ENCODE peak calls at places on chromosomes 11 and 22, in eight cellular contexts. B is psoas muscle, W is DND-41, K is uterus, N is mammary epithelial cell, P is heart left ventricle, O is OCI-LY7, A is osteoblast. U is an unnamed sample. For H3K4me1, the result is how much of the 10 kb centered on the place peaks cover.

GRCh38 chr11:27083782-27084181 is 43.2 kb downstream of the BBOX1 start:
- DNase-seq in B (no peak), W (no peak), K (no peak), N (no peak), P (no peak), O (no peak), A (no peak), U (no peak)

GRCh38 chr11:123238297-123238696 is 43.2 kb upstream of the CLMP start:
- DNase-seq in B (peak), W (no peak), K (no peak), N (no peak), P (no peak), O (no peak), A (peak), U (no peak)

GRCh38 chr11:8906629-8907028 is 4.4 kb upstream of the AKIP1 start:
- DNase-seq in B (no peak), W (no peak), K (no peak), N (peak), P (no peak), O (no peak), A (peak), U (no peak)

GRCh38 chr22:35632902-35633301 is 15.3 kb upstream of the APOL6 start:
- DNase-seq in B (no peak), W (no peak), K (no peak), N (no peak), P (no peak), O (no peak), A (no peak), U (peak)

GRCh38 chr11:36719708-36720107 is 121.7 kb upstream of the RAG2 start:
- DNase-seq in B (no peak), W (no peak), K (no peak), N (no peak), P (no peak), O (no peak), A (no peak), U (no peak)

GRCh38 chr22:46008836-46009596 is 32.1 kb upstream of the WNT7B start:
- DNase-seq in B (no peak), W (no peak), K (peak), N (no peak), P (no peak), O (no peak), A (no peak), U (no peak)

GRCh38 chr22:44026630-44027511 is 2.8 kb downstream of the PARVB start:
- DNase-seq in B (peak), W (no peak), K (peak), N (no peak), P (peak), O (peak), A (peak), U (peak)

GRCh38 chr22:23074451-23074850 is 4.1 kb downstream of the GNAZ start:
- DNase-seq in B (peak), W (no peak), K (no peak), N (no peak), P (no peak), O (no peak), A (peak), U (no peak)

GRCh38 chr22:41600976-41601375 is 11.3 kb upstream of the PMM1 start:
- DNase-seq in B (no peak), W (no peak), K (no peak), N (no peak), P (no peak), O (no peak), A (peak), U (no peak)

GRCh38 chr22:41589260-41589600 is 410 bp downstream of the PMM1 start:
- DNase-seq in B (no peak), W (peak), K (no peak), N (peak), P (no peak), O (peak), A (peak), U (no peak)

GRCh38 chr11:119120639-119121007 is 757 bp upstream of the HINFP start:
- DNase-seq in B (no peak), W (no peak), K (peak), N (no peak), P (no peak), O (no peak), A (peak), U (no peak)

GRCh38 chr11:61874460-61874809 is 16.9 kb downstream of the FADS3 start:
- DNase-seq in B (no peak), W (no peak), K (no peak), N (no peak), P (peak), O (no peak), A (peak), U (no peak)

GRCh38 chr11:64331569-64332371 is 8.2 kb upstream of the CCDC88B start:
- DNase-seq in B (peak), W (peak), K (peak), N (peak), P (peak), O (peak), A (peak), U (peak)

GRCh38 chr22:31544481-31545480 is 48.4 kb downstream of the SFI1 start:
- DNase-seq in B (no peak), W (no peak), K (no peak), N (no peak), P (no peak), O (no peak), A (no peak), U (peak)

GRCh38 chr11:8253566-8253965 is 10.1 kb downstream of the LMO1 start:
- DNase-seq in B (no peak), W (no peak), K (no peak), N (no peak), P (no peak), O (no peak), A (peak), U (no peak)

GRCh38 chr22:22880645-22881044 is 7.0 kb upstream of the IGLL5 start:
- DNase-seq in B (no peak), W (no peak), K (no peak), N (no peak), P (no peak), O (no peak), A (peak), U (no peak)

GRCh38 chr11:35764414-35764813 is 101.8 kb downstream of the TRIM44 start:
- DNase-seq in B (no peak), W (no peak), K (no peak), N (no peak), P (no peak), O (no peak), A (no peak), U (no peak)

GRCh38 chr22:49798486-49799151 is 29.1 kb downstream of the BRD1 start:
- DNase-seq in B (no peak), W (no peak), K (no peak), N (no peak), P (no peak), O (no peak), A (no peak), U (no peak)

GRCh38 chr11:74686792-74687191 is 44.4 kb downstream of the CHRDL2 start:
- DNase-seq in B (peak), W (no peak), K (no peak), N (peak), P (no peak), O (no peak), A (peak), U (no peak)

GRCh38 chr22:32737811-32738210 is 63.7 kb upstream of the TIMP3 start:
- DNase-seq in B (no peak), W (no peak), K (no peak), N (no peak), P (no peak), O (no peak), A (no peak), U (no peak)

GRCh38 chr11:107259826-107260225 is 197.8 kb downstream of the CWF19L2 start:
- DNase-seq in B (no peak), W (no peak), K (no peak), N (no peak), P (no peak), O (no peak), A (no peak), U (no peak)

GRCh38 chr11:8354622-8355417 is 91.1 kb upstream of the LMO1 start:
- DNase-seq in B (peak), W (no peak), K (no peak), N (peak), P (no peak), O (no peak), A (peak), U (no peak)

GRCh38 chr11:77175869-77176539 is 48.0 kb downstream of the MYO7A start:
- DNase-seq in B (peak), W (no peak), K (no peak), N (no peak), P (peak), O (no peak), A (no peak), U (peak)

GRCh38 chr11:77173494-77173893 is 45.4 kb downstream of the MYO7A start:
- DNase-seq in B (peak), W (no peak), K (no peak), N (no peak), P (no peak), O (no peak), A (no peak), U (no peak)

GRCh38 chr11:77175021-77175842 is 47.2 kb downstream of the MYO7A start:
- DNase-seq in B (peak), W (no peak), K (no peak), N (no peak), P (no peak), O (no peak), A (no peak), U (peak)

GRCh38 chr11:77172666-77172982 is 44.6 kb downstream of the MYO7A start:
- DNase-seq in B (peak), W (no peak), K (no peak), N (no peak), P (no peak), O (no peak), A (no peak), U (no peak)

DNA sequence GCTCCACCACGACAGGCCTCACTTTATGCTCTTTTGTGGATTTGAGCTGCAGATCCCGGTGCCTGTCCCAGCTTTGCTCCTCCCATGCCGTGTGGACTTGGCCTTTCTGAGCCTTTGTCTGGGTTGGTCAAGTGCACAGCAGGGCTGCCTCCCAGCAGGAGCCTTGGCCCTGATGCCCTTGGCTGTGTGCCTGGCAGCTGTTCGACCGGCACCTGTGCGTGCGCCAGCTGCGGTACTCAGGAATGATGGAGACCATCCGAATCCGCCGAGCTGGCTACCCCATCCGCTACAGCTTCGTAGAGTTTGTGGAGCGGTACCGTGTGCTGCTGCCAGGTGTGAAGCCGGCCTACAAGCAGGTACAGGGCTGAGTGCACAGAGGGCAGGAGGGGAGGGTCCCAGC is 46.5 kb downstream of the MYO7A start:
- DNase-seq in B (peak), W (no peak), K (no peak), N (no peak), P (no peak), O (no peak), A (no peak), U (peak)
- H3K4me1 ChIP-seq in B (under half), W (under half), K (under half), N (under half), P (under half), O (under half), A (under half), U (under half)

GRCh38 chr11:1125803-1126202 is 31.9 kb upstream of the MUC5AC start:
- DNase-seq in B (no peak), W (no peak), K (no peak), N (no peak), P (no peak), O (no peak), A (peak), U (no peak)
- H3K4me1 ChIP-seq in B (under half), W (under half), K (under half), N (under half), P (under half), O (under half), A (under half), U (under half)

DNA sequence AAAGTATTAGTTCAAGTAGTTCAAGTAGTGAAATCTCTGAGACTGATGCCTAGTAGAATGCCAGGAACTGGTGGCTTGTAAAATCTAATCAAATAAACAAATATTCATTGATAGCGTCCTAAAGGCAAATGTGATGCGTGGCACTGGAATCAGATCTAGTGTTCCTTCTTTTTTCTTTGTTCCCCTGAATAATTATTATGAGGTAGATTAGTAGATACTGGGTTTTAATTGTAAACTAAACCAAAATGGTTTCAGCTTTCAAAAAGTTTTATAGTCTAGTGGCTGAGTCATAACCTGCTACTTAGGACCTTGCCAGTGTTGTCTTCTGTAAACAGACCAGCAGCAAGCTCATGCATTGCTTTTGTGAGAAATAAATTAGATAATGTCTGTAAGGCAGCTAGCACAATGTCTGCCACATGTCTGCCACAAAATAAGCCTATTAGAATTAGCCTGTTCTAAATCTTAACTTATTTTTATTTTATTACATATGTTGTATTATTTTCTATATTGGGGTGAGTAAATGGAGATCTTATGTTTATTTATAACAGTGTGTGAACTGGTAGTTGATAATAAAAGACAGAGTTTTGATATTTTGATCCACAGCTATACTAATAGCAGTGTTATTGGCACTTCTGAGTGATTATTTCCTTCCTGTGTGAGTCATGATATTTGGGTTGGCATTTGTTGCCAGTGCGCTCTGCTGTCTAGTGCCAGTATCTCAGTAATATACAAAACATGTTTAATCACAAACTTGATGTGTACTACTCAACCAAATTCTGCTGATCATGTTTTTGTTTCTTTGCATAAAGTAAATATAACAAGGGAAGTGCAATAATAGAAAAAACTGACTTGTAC is 135.7 kb downstream of the TMEM135 start:
- DNase-seq in B (no peak), W (no peak), K (no peak), N (peak), P (no peak), O (no peak), A (peak), U (no peak)
- H3K4me1 ChIP-seq in B (under half), W (under half), K (under half), N (under half), P (under half), O (under half), A (under half), U (under half)

DNA sequence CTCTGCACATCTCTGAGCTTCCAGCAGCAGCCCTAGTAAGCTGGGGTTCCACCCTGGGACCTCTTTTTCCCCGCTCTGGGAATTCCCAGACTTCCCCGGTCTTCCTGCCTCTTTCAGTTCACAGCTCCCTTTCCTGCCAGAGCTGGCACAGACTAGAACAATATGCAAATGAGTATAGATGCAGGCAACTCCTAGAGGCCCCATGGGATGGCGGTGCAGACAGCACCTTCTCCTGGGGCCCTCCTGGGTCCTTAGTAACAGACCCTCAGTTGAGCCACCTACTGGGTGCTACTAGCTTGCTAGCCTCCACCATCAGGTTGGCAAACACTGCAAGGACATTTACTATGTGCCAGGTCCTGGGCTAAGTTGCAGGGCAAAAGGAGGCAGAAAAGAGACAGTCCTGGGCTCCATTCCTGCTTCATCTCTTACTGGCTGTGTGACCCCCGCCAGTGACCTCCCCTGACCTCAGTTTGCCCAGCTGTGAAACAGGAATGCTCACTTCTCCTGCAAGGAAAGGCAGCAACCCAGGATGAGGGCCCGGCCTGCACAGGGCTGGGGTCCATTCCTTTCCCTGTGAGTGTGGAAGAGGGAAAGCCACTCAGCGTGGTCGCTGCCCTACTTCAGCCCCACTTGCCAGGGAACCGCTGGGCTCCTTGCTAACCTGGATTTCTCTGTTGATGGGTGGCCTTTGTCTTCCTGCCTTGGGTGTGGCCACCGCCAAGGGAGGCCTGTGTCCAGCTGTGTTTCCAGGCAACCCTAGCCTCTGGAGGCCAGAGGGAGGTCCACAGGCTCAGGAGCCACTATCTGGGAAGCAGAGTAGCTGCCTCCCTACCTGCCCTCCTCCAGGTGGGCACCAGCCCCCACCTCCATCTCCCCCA is 7.3 kb downstream of the RELT start:
- DNase-seq in B (no peak), W (no peak), K (no peak), N (no peak), P (no peak), O (peak), A (no peak), U (no peak)
- H3K4me1 ChIP-seq in B (half or more), W (half or more), K (under half), N (under half), P (under half), O (half or more), A (under half), U (under half)

GRCh38 chr11:114162719-114163123 is 103.2 kb downstream of the ZBTB16 start:
- DNase-seq in B (peak), W (no peak), K (peak), N (peak), P (peak), O (no peak), A (peak), U (peak)

GRCh38 chr11:114159802-114160588 is 100.5 kb downstream of the ZBTB16 start:
- DNase-seq in B (peak), W (peak), K (peak), N (peak), P (peak), O (peak), A (peak), U (peak)

GRCh38 chr11:114161486-114162250 is 102.2 kb downstream of the ZBTB16 start:
- DNase-seq in B (peak), W (no peak), K (no peak), N (no peak), P (no peak), O (no peak), A (no peak), U (no peak)

GRCh38 chr11:114159320-114159719 is 99.8 kb downstream of the ZBTB16 start:
- DNase-seq in B (peak), W (no peak), K (no peak), N (peak), P (no peak), O (no peak), A (peak), U (no peak)

DNA sequence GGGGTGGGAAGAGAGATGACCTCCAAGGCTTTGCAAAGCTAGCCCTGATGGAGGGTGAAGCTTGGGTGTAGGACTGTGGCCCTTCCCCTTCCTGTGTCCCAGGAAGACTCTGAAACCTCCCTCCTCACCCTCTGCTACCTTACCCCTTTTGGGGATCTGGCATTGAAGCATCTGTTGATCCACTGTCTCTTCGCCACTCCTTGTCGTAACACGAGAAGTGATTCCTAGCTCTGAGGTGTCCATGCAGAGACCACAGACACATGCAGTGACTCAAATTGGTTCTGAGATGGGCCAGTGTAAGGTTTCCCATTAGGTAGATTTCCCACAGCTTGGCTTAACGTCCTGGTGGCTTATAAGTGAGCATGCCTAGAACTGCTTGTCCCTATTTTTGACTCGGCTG is 101.4 kb downstream of the ZBTB16 start:
- DNase-seq in B (peak), W (no peak), K (no peak), N (peak), P (no peak), O (no peak), A (no peak), U (no peak)
- H3K4me1 ChIP-seq in B (half or more), W (under half), K (under half), N (half or more), P (half or more), O (half or more), A (under half), U (half or more)

DNA sequence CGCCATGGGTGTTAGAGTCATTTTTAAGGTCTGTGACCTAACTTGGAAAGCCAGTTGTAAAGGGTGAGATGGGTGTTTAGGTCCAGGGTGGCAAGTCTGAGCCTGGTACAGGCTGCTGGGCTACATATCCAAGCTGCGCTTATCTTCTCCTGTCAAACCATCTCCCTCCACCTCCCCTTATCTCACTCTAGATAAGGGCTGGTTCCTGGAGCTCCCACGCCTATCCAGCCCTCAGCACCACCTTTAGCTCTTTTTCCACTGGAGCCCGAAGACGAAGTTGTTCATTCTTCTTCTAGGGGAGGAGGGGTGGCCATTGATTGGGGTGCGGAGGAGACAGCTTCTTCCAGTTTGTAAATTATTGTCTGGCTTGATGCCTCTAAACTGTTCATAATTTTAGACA is 48.5 kb downstream of the MICAL2 start:
- DNase-seq in B (no peak), W (no peak), K (peak), N (no peak), P (no peak), O (no peak), A (no peak), U (no peak)
- H3K4me1 ChIP-seq in B (under half), W (under half), K (under half), N (half or more), P (half or more), O (under half), A (half or more), U (under half)